ENCODE peak calls at places on chromosomes 4 and X, in seven cellular contexts. S, P, K, R, E, W and Z are unnamed samples.

GRCh38 chrX:39736219-39737211 is 361.2 kb downstream of the BCOR start:
- DNase-seq in S (peak), E (no peak), K (no peak), R (peak), W (peak), P (peak), Z (no peak)

GRCh38 chrX:44967221-44967620 is 94.2 kb downstream of the KDM6A start:
- DNase-seq in S (no peak), W (no peak), R (no peak), P (no peak), K (no peak), E (no peak), Z (no peak)

GRCh38 chr4:1406416-1406945 is at the start of gene NKX1-1:
- DNase-seq in P (no peak), W (no peak), R (peak), S (peak), E (no peak), K (no peak), Z (no peak)

GRCh38 chr4:6343950-6344408 is 74.3 kb downstream of the WFS1 start:
- DNase-seq in R (peak), P (peak), K (no peak), E (no peak), W (no peak), S (no peak), Z (no peak)

GRCh38 chr4:1247811-1248261 is 1.1 kb downstream of the CTBP1 start:
- DNase-seq in K (peak), S (no peak), R (no peak), W (no peak), P (no peak), E (no peak), Z (no peak)

GRCh38 chr4:133600008-133600407 is 450.9 kb downstream of the PCDH10 start:
- DNase-seq in R (no peak), P (no peak), K (no peak), W (no peak), S (no peak), E (no peak), Z (no peak)

GRCh38 chr4:77036206-77036605 is 39.6 kb downstream of the CCNI start:
- DNase-seq in S (no peak), W (no peak), R (peak), K (no peak), P (peak), E (no peak), Z (peak)

GRCh38 chrX:38438321-38438720 is 85.9 kb downstream of the OTC start:
- DNase-seq in K (peak), R (no peak), E (no peak), P (no peak), S (no peak), W (no peak), Z (no peak)

GRCh38 chrX:24925430-24925829 is 90.3 kb downstream of the ARX start:
- DNase-seq in W (no peak), S (no peak), E (no peak), K (no peak), R (peak), P (peak), Z (no peak)

GRCh38 chr4:176277162-176277904 is 8.3 kb upstream of the ASB5 start:
- DNase-seq in S (peak), P (peak), W (peak), K (peak), R (peak), E (no peak), Z (no peak)

GRCh38 chr4:1809754-1810502 is 16.8 kb downstream of the FGFR3 start:
- DNase-seq in K (peak), E (peak), W (peak), P (peak), R (peak), S (peak), Z (peak)

GRCh38 chrX:129694805-129695204 is 40.0 kb upstream of the APLN start:
- DNase-seq in R (no peak), E (no peak), K (no peak), P (no peak), W (no peak), S (no peak), Z (no peak)

GRCh38 chr4:69829678-69830077 is 30.3 kb downstream of the SULT1E1 start:
- DNase-seq in K (no peak), W (no peak), P (no peak), E (no peak), S (no peak), R (no peak), Z (no peak)

GRCh38 chr4:53908661-53909078 is 155.7 kb downstream of the CHIC2 start:
- DNase-seq in K (no peak), P (peak), W (no peak), R (peak), E (peak), S (peak), Z (peak)

GRCh38 chr4:107913283-107913899 is 18.0 kb upstream of the CYP2U1 start:
- DNase-seq in R (peak), K (no peak), W (no peak), P (peak), E (no peak), S (peak), Z (peak)

GRCh38 chr4:147837854-147838253 is 106.0 kb downstream of the ARHGAP10 start:
- DNase-seq in R (no peak), E (no peak), S (no peak), W (no peak), K (no peak), P (no peak), Z (no peak)

GRCh38 chr4:147836807-147837206 is 104.9 kb downstream of the ARHGAP10 start:
- DNase-seq in P (no peak), E (no peak), K (no peak), W (no peak), S (no peak), R (no peak), Z (no peak)

GRCh38 chr4:147839200-147839599 is 107.3 kb downstream of the ARHGAP10 start:
- DNase-seq in P (no peak), E (no peak), R (peak), K (no peak), W (no peak), S (no peak), Z (no peak)

GRCh38 chr4:147839651-147840050 is 107.8 kb downstream of the ARHGAP10 start:
- DNase-seq in W (no peak), S (no peak), E (no peak), K (no peak), R (no peak), P (no peak), Z (no peak)

GRCh38 chr4:147837435-147837834 is 105.5 kb downstream of the ARHGAP10 start:
- DNase-seq in W (no peak), E (no peak), P (no peak), S (no peak), K (no peak), R (no peak), Z (no peak)
- TF ChIP-seq CTCF in W (peak), E (peak), P (peak), S (peak), K (no peak), R (no peak), Z (peak)

GRCh38 chr4:48748949-48749596 is 31.0 kb downstream of the FRYL start:
- DNase-seq in S (no peak), R (no peak), K (no peak), E (no peak), W (no peak), P (peak), Z (no peak)

GRCh38 chr4:48755287-48755686 is 24.8 kb downstream of the FRYL start:
- DNase-seq in P (no peak), R (no peak), S (no peak), E (no peak), K (no peak), W (no peak), Z (no peak)

GRCh38 chr4:48752256-48752655 is 27.8 kb downstream of the FRYL start:
- DNase-seq in W (no peak), P (no peak), R (no peak), E (no peak), S (no peak), K (no peak), Z (no peak)

GRCh38 chr4:48756689-48757220 is 23.3 kb downstream of the FRYL start:
- DNase-seq in S (no peak), R (peak), K (no peak), W (no peak), E (no peak), P (no peak), Z (no peak)

DNA sequence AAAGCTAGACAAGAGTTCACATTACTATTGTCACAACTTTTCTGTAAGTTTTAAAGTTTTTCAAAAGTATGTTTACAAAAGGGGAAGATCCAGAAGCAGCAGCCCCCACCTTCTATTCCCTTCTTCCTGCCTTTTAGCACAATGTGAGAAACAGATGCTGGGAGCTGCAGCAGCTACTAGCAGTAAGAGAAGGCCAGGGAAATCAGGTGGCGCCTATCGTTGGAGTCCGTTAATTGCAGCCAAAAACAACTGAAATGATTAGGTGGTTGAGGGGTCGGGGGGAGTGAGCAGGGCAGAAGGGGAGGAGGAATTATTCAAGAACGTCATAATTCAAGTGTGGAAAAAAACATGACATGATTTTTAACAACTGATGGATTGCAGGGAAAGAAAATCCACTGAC is 27.4 kb downstream of the FRYL start:
- DNase-seq in R (peak), K (no peak), S (no peak), W (no peak), E (no peak), P (no peak), Z (no peak)
- TF ChIP-seq CTCF in R (no peak), K (no peak), S (no peak), W (no peak), E (no peak), P (no peak), Z (no peak)

DNA sequence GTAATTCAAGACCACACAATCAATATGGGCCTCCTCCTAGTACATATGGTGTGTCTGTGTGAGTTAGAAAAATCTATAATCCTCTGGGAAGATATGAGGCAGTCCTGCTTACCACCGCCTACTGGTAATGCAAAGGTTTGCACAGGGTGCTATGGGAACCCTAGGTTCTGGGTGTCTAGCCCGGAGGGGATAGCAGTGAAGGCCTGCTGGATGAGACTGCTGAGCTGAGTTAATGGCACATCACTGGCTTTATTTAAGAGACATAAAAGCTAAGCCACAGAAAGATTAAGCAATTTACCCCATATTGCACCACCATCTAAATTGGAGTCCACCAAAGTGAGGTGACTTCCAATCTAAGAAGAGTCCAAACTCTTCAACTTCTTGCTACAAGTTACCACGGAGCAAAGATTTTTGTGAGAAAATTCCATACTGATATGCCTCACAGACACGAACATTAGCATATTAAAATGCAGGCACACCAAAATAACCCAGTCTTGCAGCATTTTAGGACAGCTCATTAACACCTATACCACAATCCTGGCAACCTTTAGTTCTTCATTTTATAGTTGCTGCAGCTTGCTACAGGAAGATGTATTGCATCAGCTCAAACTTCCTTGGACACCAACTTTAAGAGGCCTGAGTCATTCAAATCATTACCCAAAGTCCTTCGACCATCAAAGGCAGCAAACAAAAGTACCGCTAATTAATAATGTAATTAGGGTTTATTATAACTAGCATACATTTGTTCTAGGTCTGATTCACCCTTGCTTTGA is 13.7 kb downstream of the DGKK start:
- DNase-seq in W (no peak), S (no peak), K (no peak), E (no peak), R (no peak), P (no peak), Z (no peak)
- TF ChIP-seq CTCF in W (no peak), S (no peak), K (no peak), E (no peak), R (no peak), P (no peak), Z (no peak)

DNA sequence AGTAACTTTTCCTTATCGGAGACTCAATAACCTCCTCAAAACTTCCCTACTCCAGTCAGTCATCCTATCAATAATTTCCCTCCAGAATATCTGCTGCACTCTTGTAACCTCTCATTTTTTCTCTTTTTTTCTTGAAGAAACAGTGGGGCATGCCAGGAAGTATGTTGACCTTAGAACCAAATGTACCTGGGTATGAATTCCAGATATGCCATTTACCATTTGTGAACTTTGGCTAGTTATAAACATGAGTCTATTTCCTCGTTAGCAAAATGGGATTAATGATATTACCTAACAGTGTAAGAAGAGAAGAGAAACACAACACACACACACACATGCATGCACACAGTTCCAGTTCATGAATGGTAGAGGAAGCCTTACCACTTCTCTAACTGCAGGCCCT is 578.2 kb downstream of the FAM133A start:
- DNase-seq in S (no peak), W (no peak), R (no peak), K (no peak), P (no peak), E (no peak), Z (no peak)
- TF ChIP-seq CTCF in S (no peak), W (no peak), R (no peak), K (no peak), P (no peak), E (no peak), Z (no peak)

GRCh38 chrX:100895365-100896075 is 21.4 kb upstream of the NOX1 start:
- DNase-seq in E (no peak), W (no peak), S (peak), R (peak), K (peak), P (peak), Z (no peak)
- TF ChIP-seq CTCF in E (no peak), W (peak), S (no peak), R (peak), K (peak), P (peak), Z (peak)